ENCODE peak calls at places on chromosomes 12 and 14, in six cellular contexts. One of them, this sample, is unnamed.

GRCh38 chr12:124938606-124939427 is 24.4 kb upstream of the UBC start:
- DNase-seq in stomach: peak
- DNase-seq in HepG2: peak
- DNase-seq in vagina: no peak
- DNase-seq in gastrocnemius medialis: peak
- DNase-seq in heart left ventricle: peak
- DNase-seq in this sample: peak

GRCh38 chr14:50333010-50333409 is 20.9 kb downstream of the DMAC2L start:
- DNase-seq in stomach: no peak
- DNase-seq in HepG2: no peak
- DNase-seq in vagina: no peak
- DNase-seq in gastrocnemius medialis: peak
- DNase-seq in heart left ventricle: peak
- DNase-seq in this sample: peak

GRCh38 chr14:24365600-24366374 is 2.2 kb upstream of the NFATC4 start:
- DNase-seq in stomach: peak
- DNase-seq in HepG2: peak
- DNase-seq in vagina: no peak
- DNase-seq in gastrocnemius medialis: peak
- DNase-seq in heart left ventricle: peak
- DNase-seq in this sample: peak

GRCh38 chr12:24719293-24719721 is 229.6 kb downstream of the BCAT1 start:
- DNase-seq in stomach: no peak
- DNase-seq in HepG2: no peak
- DNase-seq in vagina: no peak
- DNase-seq in gastrocnemius medialis: no peak
- DNase-seq in heart left ventricle: no peak
- DNase-seq in this sample: no peak

GRCh38 chr12:121783771-121784170 is 9.7 kb downstream of the RHOF start:
- DNase-seq in stomach: no peak
- DNase-seq in HepG2: no peak
- DNase-seq in vagina: no peak
- DNase-seq in gastrocnemius medialis: no peak
- DNase-seq in heart left ventricle: no peak
- DNase-seq in this sample: no peak

GRCh38 chr12:117850048-117850447 is 118.7 kb downstream of the KSR2 start:
- DNase-seq in stomach: no peak
- DNase-seq in HepG2: peak
- DNase-seq in vagina: no peak
- DNase-seq in gastrocnemius medialis: no peak
- DNase-seq in heart left ventricle: no peak
- DNase-seq in this sample: no peak

GRCh38 chr12:52741378-52742195 is 35.6 kb downstream of the KRT76 start:
- DNase-seq in stomach: peak
- DNase-seq in HepG2: peak
- DNase-seq in vagina: no peak
- DNase-seq in gastrocnemius medialis: no peak
- DNase-seq in heart left ventricle: peak
- DNase-seq in this sample: peak

GRCh38 chr12:102195826-102196225 is 1.8 kb downstream of the PMCH start:
- DNase-seq in stomach: no peak
- DNase-seq in HepG2: no peak
- DNase-seq in vagina: no peak
- DNase-seq in gastrocnemius medialis: no peak
- DNase-seq in heart left ventricle: no peak
- DNase-seq in this sample: no peak

GRCh38 chr12:108734200-108734906 is 3.0 kb upstream of the CORO1C start:
- DNase-seq in stomach: peak
- DNase-seq in HepG2: peak
- DNase-seq in vagina: no peak
- DNase-seq in gastrocnemius medialis: no peak
- DNase-seq in heart left ventricle: no peak
- DNase-seq in this sample: no peak

GRCh38 chr12:74552201-74552600 is 14.6 kb downstream of the ATXN7L3B start:
- DNase-seq in stomach: no peak
- DNase-seq in HepG2: no peak
- DNase-seq in vagina: no peak
- DNase-seq in gastrocnemius medialis: no peak
- DNase-seq in heart left ventricle: no peak
- DNase-seq in this sample: no peak

GRCh38 chr14:104596927-104597351 is 7.6 kb downstream of the TMEM179 start:
- DNase-seq in stomach: no peak
- DNase-seq in HepG2: no peak
- DNase-seq in vagina: no peak
- DNase-seq in gastrocnemius medialis: no peak
- DNase-seq in heart left ventricle: no peak
- DNase-seq in this sample: no peak

GRCh38 chr14:39175445-39176262 is 600 bp downstream of the PNN start:
- DNase-seq in stomach: no peak
- DNase-seq in HepG2: peak
- DNase-seq in vagina: no peak
- DNase-seq in gastrocnemius medialis: no peak
- DNase-seq in heart left ventricle: no peak
- DNase-seq in this sample: no peak

GRCh38 chr14:63483315-63483714 is 59.9 kb downstream of the PPP2R5E start:
- DNase-seq in stomach: no peak
- DNase-seq in HepG2: no peak
- DNase-seq in vagina: no peak
- DNase-seq in gastrocnemius medialis: no peak
- DNase-seq in heart left ventricle: no peak
- DNase-seq in this sample: no peak

GRCh38 chr12:115597157-115597712 is 680.3 kb downstream of the MED13L start:
- DNase-seq in stomach: no peak
- DNase-seq in HepG2: peak
- DNase-seq in vagina: no peak
- DNase-seq in gastrocnemius medialis: no peak
- DNase-seq in heart left ventricle: no peak
- DNase-seq in this sample: no peak

GRCh38 chr12:25135531-25136154 is 59.3 kb downstream of the DNAI7 start:
- DNase-seq in stomach: no peak
- DNase-seq in HepG2: peak
- DNase-seq in vagina: no peak
- DNase-seq in gastrocnemius medialis: no peak
- DNase-seq in heart left ventricle: no peak
- DNase-seq in this sample: no peak

GRCh38 chr12:107145397-107145796 is 52.0 kb upstream of the CRY1 start:
- DNase-seq in stomach: no peak
- DNase-seq in HepG2: no peak
- DNase-seq in vagina: no peak
- DNase-seq in gastrocnemius medialis: no peak
- DNase-seq in heart left ventricle: no peak
- DNase-seq in this sample: no peak

GRCh38 chr12:46219892-46220655 is 48.8 kb downstream of the SLC38A1 start:
- DNase-seq in stomach: no peak
- DNase-seq in HepG2: peak
- DNase-seq in vagina: no peak
- DNase-seq in gastrocnemius medialis: no peak
- DNase-seq in heart left ventricle: no peak
- DNase-seq in this sample: no peak

GRCh38 chr12:107330901-107331431 is 237.6 kb upstream of the CRY1 start:
- DNase-seq in stomach: no peak
- DNase-seq in HepG2: no peak
- DNase-seq in vagina: no peak
- DNase-seq in gastrocnemius medialis: no peak
- DNase-seq in heart left ventricle: no peak
- DNase-seq in this sample: no peak

GRCh38 chr14:99254391-99255009 is 17.5 kb downstream of the BCL11B start:
- DNase-seq in stomach: no peak
- DNase-seq in HepG2: no peak
- DNase-seq in vagina: no peak
- DNase-seq in gastrocnemius medialis: no peak
- DNase-seq in heart left ventricle: no peak
- DNase-seq in this sample: no peak

GRCh38 chr12:75751769-75752471 is 240.5 kb upstream of the KRR1 start:
- DNase-seq in stomach: no peak
- DNase-seq in HepG2: peak
- DNase-seq in vagina: no peak
- DNase-seq in gastrocnemius medialis: no peak
- DNase-seq in heart left ventricle: no peak
- DNase-seq in this sample: no peak

GRCh38 chr14:36997843-36998242 is 174.6 kb downstream of the SLC25A21 start:
- DNase-seq in stomach: no peak
- DNase-seq in HepG2: no peak
- DNase-seq in vagina: no peak
- DNase-seq in gastrocnemius medialis: no peak
- DNase-seq in heart left ventricle: no peak
- DNase-seq in this sample: no peak

GRCh38 chr12:15146585-15146984 is 74.6 kb downstream of the RERG start:
- DNase-seq in stomach: no peak
- DNase-seq in HepG2: no peak
- DNase-seq in vagina: no peak
- DNase-seq in gastrocnemius medialis: no peak
- DNase-seq in heart left ventricle: no peak
- DNase-seq in this sample: no peak

GRCh38 chr12:127810026-127810425 is 456.9 kb upstream of the TMEM132C start:
- DNase-seq in stomach: no peak
- DNase-seq in HepG2: no peak
- DNase-seq in vagina: no peak
- DNase-seq in gastrocnemius medialis: no peak
- DNase-seq in heart left ventricle: no peak
- DNase-seq in this sample: no peak

GRCh38 chr14:32397871-32398640 is 69.0 kb downstream of the AKAP6 start:
- DNase-seq in stomach: no peak
- DNase-seq in HepG2: no peak
- DNase-seq in vagina: no peak
- DNase-seq in gastrocnemius medialis: no peak
- DNase-seq in heart left ventricle: no peak
- DNase-seq in this sample: peak

GRCh38 chr12:2299207-2299606 is 246.4 kb downstream of the CACNA1C start:
- DNase-seq in stomach: no peak
- DNase-seq in HepG2: no peak
- DNase-seq in vagina: no peak
- DNase-seq in gastrocnemius medialis: no peak
- DNase-seq in heart left ventricle: peak
- DNase-seq in this sample: no peak

GRCh38 chr14:102545461-102546265 is 36.1 kb upstream of the ANKRD9 start:
- DNase-seq in stomach: no peak
- DNase-seq in HepG2: peak
- DNase-seq in vagina: no peak
- DNase-seq in gastrocnemius medialis: no peak
- DNase-seq in heart left ventricle: peak
- DNase-seq in this sample: no peak

DNA sequence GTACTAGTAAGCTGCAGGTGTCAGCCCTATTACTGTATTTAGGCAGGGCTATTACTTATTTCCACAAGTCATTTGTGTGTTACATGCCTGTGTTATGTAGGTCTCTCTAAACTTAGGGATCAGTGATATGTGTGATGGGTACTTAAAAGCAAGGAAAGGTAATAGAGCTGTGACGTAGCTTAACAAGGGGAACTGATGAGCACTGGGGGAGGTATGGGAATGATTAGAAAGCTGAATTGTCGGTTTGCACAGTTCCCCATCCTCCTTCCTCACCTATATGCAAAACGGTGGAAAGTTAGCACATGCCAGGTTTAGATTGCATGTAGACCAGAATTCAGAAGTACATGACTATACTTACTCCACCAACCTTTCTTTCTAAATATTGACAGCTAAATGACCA is 494.3 kb upstream of the GARIN6 start:
- DNase-seq in stomach: no peak
- DNase-seq in HepG2: no peak
- DNase-seq in vagina: no peak
- DNase-seq in gastrocnemius medialis: no peak
- DNase-seq in heart left ventricle: no peak
- DNase-seq in this sample: no peak
- H3K27ac ChIP-seq in stomach: no peak
- H3K27ac ChIP-seq in HepG2: no peak
- H3K27ac ChIP-seq in vagina: no peak
- H3K27ac ChIP-seq in gastrocnemius medialis: no peak
- H3K27ac ChIP-seq in heart left ventricle: no peak
- H3K27ac ChIP-seq in this sample: no peak

GRCh38 chr12:93402333-93403311 is 24.9 kb downstream of the NUDT4 start:
- DNase-seq in stomach: no peak
- DNase-seq in HepG2: no peak
- DNase-seq in vagina: no peak
- DNase-seq in gastrocnemius medialis: no peak
- DNase-seq in heart left ventricle: no peak
- DNase-seq in this sample: no peak
- TF ChIP-seq POLR2A in stomach: no peak
- TF ChIP-seq POLR2A in HepG2: no peak
- TF ChIP-seq POLR2A in vagina: no peak
- TF ChIP-seq POLR2A in gastrocnemius medialis: no peak
- TF ChIP-seq POLR2A in heart left ventricle: no peak
- TF ChIP-seq POLR2A in this sample: no peak

GRCh38 chr12:6827437-6827894 is 741 bp upstream of the P3H3 start:
- DNase-seq in stomach: peak
- DNase-seq in HepG2: peak
- DNase-seq in vagina: no peak
- DNase-seq in gastrocnemius medialis: peak
- DNase-seq in heart left ventricle: peak
- DNase-seq in this sample: peak

GRCh38 chr12:6826734-6827436 is 1.3 kb upstream of the P3H3 start:
- DNase-seq in stomach: no peak
- DNase-seq in HepG2: no peak
- DNase-seq in vagina: no peak
- DNase-seq in gastrocnemius medialis: no peak
- DNase-seq in heart left ventricle: peak
- DNase-seq in this sample: no peak

GRCh38 chr12:6829532-6830220 is 1.5 kb downstream of the P3H3 start:
- DNase-seq in stomach: no peak
- DNase-seq in HepG2: peak
- DNase-seq in vagina: no peak
- DNase-seq in gastrocnemius medialis: no peak
- DNase-seq in heart left ventricle: peak
- DNase-seq in this sample: no peak

GRCh38 chr12:6828671-6829531 is 694 bp downstream of the P3H3 start:
- DNase-seq in stomach: peak
- DNase-seq in HepG2: no peak
- DNase-seq in vagina: no peak
- DNase-seq in gastrocnemius medialis: no peak
- DNase-seq in heart left ventricle: peak
- DNase-seq in this sample: peak

DNA sequence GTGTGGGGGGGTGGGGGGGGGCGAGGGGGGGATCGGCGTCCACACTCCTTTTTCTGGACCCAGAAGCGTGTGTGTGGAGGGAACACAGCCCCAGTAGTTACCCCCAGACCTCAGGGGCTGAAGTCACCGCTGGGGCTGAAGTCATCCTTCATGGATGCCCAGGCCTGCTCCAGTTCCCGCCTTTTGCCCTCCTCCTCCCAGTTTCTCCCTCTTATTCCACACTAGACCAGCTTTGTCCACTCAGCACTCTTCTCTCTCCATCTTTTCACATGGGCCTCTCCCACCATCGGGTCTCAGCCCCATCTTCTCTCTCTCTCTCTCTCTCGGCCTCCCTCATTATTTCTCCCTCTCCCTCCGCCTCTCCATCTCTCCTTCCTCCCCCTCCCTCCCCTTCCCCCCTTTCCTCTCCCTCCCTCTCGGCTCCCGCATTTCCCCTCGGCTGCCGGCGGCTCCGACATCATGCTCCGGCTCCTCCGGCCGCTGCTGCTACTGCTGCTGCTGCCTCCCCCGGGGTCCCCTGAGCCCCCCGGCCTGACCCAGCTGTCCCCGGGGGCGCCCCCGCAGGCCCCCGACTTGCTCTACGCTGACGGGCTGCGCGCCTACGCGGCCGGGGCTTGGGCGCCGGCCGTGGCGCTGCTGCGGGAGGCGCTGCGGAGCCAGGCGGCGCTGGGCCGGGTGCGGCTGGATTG is at the start of gene P3H3:
- DNase-seq in stomach: no peak
- DNase-seq in HepG2: peak
- DNase-seq in vagina: no peak
- DNase-seq in gastrocnemius medialis: no peak
- DNase-seq in heart left ventricle: peak
- DNase-seq in this sample: peak
- H3K27ac ChIP-seq in stomach: peak
- H3K27ac ChIP-seq in HepG2: peak
- H3K27ac ChIP-seq in vagina: peak
- H3K27ac ChIP-seq in gastrocnemius medialis: peak
- H3K27ac ChIP-seq in heart left ventricle: peak
- H3K27ac ChIP-seq in this sample: peak

GRCh38 chr12:6226701-6227096 is 26.5 kb downstream of the CD9 start:
- DNase-seq in stomach: no peak
- DNase-seq in HepG2: no peak
- DNase-seq in vagina: no peak
- DNase-seq in gastrocnemius medialis: peak
- DNase-seq in heart left ventricle: peak
- DNase-seq in this sample: peak
- TF ChIP-seq POLR2A in stomach: no peak
- TF ChIP-seq POLR2A in HepG2: no peak
- TF ChIP-seq POLR2A in vagina: no peak
- TF ChIP-seq POLR2A in gastrocnemius medialis: no peak
- TF ChIP-seq POLR2A in heart left ventricle: no peak
- TF ChIP-seq POLR2A in this sample: no peak

This sample was measured in uterus.